ENCODE peak calls at places on chromosomes 11 and 22, in five cellular contexts. R is LHCN-M2, X is M059J, V is left lung, L is heart left ventricle. E is an unnamed sample.

GRCh38 chr11:77191823-77192495 is 63.9 kb downstream of the MYO7A start:
- DNase-seq in R (no peak), X (no peak), V (no peak), L (no peak), E (peak; percentile 78)

GRCh38 chr11:119729581-119730346 is 764 bp upstream of the NECTIN1 start:
- DNase-seq in R (peak; percentile 52), X (peak; percentile 52), V (peak; percentile 85), L (peak; percentile 75), E (peak; percentile 86)

GRCh38 chr11:76802151-76802550 is 19.0 kb downstream of the TSKU start:
- DNase-seq in R (no peak), X (no peak), V (no peak), L (peak; percentile 0), E (no peak)

GRCh38 chr11:62552931-62553838 is 6.6 kb upstream of the AHNAK start:
- DNase-seq in R (peak; percentile 97), X (peak; percentile 98), V (peak; percentile 92), L (peak; percentile 82), E (peak; percentile 92)

GRCh38 chr22:23393721-23394320 is 186.3 kb downstream of the IGLL1 start:
- DNase-seq in R (no peak), X (no peak), V (no peak), L (no peak), E (peak; percentile 64)

GRCh38 chr22:26681395-26681821 is 24.0 kb downstream of the MIAT start:
- DNase-seq in R (peak; percentile 70), X (peak; percentile 83), V (no peak), L (no peak), E (no peak)

GRCh38 chr22:23888615-23889401 is 5.4 kb upstream of the MIF start:
- DNase-seq in R (peak; percentile 58), X (peak; percentile 38), V (no peak), L (no peak), E (peak; percentile 69)

GRCh38 chr22:26907366-26907765 is 250.0 kb downstream of the MIAT start:
- DNase-seq in R (no peak), X (no peak), V (no peak), L (no peak), E (no peak)

GRCh38 chr22:40055143-40055926 is 60.6 kb downstream of the FAM83F start:
- DNase-seq in R (no peak), X (peak; percentile 23), V (no peak), L (no peak), E (no peak)

GRCh38 chr11:6599449-6599848 is 4.0 kb downstream of the RRP8 start:
- DNase-seq in R (no peak), X (no peak), V (no peak), L (no peak), E (no peak)